ENCODE peak calls at places on chromosome 21, in seven cellular contexts. G, J, D, L, I, R and P are unnamed samples.
A peak's percentile ranks its signal among the peaks of the same experiment; 100 is the strongest.

GRCh38 chr21:35398366-35398982 is 349.4 kb upstream of the RUNX1 start:
- DNase-seq in G (no peak), J (no peak), D (no peak), L (no peak), I (no peak), R (no peak), P (no peak)

GRCh38 chr21:38914531-38915385 is 109.0 kb downstream of the ETS2 start:
- DNase-seq in G (no peak), J (peak; percentile 66), D (no peak), L (no peak), I (no peak), R (no peak), P (no peak)

GRCh38 chr21:39575778-39576177 is 37.0 kb upstream of the B3GALT5 start:
- DNase-seq in G (no peak), J (no peak), D (no peak), L (no peak), I (no peak), R (no peak), P (no peak)

GRCh38 chr21:34877485-34878128 is 171.5 kb downstream of the RUNX1 start:
- DNase-seq in G (no peak), J (no peak), D (no peak), L (no peak), I (peak; percentile 65), R (no peak), P (no peak)

GRCh38 chr21:34351786-34352241 is 12.0 kb upstream of the KCNE2 start:
- DNase-seq in G (peak; percentile 38), J (no peak), D (peak; percentile 85), L (peak; percentile 36), I (no peak), R (peak; percentile 31), P (peak; percentile 37)

GRCh38 chr21:35256468-35256988 is 207.4 kb upstream of the RUNX1 start:
- DNase-seq in G (no peak), J (peak; percentile 84), D (no peak), L (peak; percentile 99), I (peak; percentile 50), R (peak; percentile 81), P (peak; percentile 4)

GRCh38 chr21:36630485-36631206 is 68.3 kb upstream of the SIM2 start:
- DNase-seq in G (peak; percentile 57), J (no peak), D (peak; percentile 67), L (peak; percentile 65), I (peak; percentile 27), R (peak; percentile 26), P (peak; percentile 75)

GRCh38 chr21:25453524-25453923 is 153.8 kb downstream of the MRPL39 start:
- DNase-seq in G (no peak), J (no peak), D (no peak), L (peak; percentile 19), I (no peak), R (no peak), P (no peak)

GRCh38 chr21:18164933-18165332 is 79.7 kb upstream of the CHODL start:
- DNase-seq in G (no peak), J (no peak), D (peak; percentile 9), L (no peak), I (no peak), R (no peak), P (no peak)

GRCh38 chr21:37758997-37759396 is 157.3 kb downstream of the KCNJ6 start:
- DNase-seq in G (peak; percentile 25), J (no peak), D (peak; percentile 43), L (peak; percentile 59), I (no peak), R (no peak), P (peak; percentile 52)

DNA sequence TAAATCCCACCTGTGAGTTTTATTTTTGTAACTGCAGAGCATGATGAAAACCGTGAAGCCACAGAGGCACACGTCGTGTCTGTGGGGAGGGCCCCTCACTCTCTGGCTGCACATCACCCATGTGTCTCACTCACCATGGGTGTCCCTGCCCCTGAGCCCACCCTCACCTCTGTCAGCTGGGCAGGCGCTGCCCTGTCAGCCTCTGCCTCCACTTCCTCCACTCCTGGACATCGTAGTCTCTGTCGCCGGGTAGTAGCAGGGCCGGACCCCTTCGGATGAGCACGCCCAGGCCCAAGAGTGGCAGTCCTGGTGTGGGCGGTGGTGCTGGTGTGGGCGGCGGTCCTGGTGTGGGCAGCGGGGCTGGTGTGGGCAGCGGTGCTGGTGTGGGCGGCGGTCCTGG is 37.3 kb downstream of the COL18A1 start:
- DNase-seq in G (no peak), J (no peak), D (no peak), L (no peak), I (no peak), R (no peak), P (no peak)
- TF ChIP-seq CTCF in G (no peak), J (no peak), D (no peak), L (no peak), I (no peak), R (no peak), P (no peak)

DNA sequence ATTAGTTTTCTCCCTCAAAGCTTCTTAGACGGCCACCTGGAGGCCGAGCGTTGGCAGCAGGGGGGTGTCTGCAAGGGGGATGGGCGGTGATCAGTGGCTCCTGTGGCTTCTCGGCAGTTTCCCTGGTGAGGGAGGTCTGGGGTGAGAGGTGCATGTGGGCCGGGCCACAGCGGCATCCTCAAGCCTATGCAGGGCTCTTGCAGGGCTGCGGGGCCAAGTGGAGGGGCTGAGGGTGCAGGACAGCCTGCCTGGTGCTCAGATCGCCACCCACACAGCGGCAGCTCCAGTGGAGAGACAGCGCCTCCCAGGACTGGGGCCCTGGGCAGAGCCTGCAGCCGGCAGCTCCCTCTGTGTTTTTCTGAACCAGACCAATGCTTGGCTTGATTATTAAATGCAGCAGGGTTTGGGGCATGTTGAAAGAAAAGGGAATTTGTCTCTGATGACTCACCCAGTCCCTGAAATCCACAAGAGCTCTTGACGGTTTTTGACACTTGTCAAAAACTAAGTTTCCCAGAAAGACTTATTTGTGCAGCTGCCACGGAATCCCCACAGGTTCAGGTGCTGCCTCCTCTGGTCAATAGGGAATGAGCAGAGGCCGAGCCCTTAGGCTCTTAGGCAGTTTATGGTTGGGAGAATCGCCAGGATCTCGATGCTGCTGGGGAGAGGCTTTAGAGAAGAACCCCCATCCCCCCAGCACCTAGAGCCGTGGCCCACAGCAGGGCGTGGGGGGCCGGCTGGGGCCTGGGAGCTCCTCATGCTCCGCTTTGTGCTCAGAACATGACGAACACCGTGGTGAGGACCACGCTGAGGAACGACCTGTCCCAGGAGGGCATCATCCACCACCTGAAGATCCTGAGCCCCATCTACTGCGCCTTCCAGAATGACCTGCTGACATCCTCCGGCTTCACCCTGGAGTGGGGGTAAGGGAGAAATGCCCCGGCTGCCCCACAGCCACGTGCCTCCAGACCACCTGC is 54.7 kb downstream of the UMODL1 start:
- DNase-seq in G (no peak), J (no peak), D (no peak), L (peak; percentile 41), I (no peak), R (no peak), P (no peak)
- TF ChIP-seq CTCF in G (peak; percentile 50), J (no peak), D (no peak), L (peak; percentile 32), I (no peak), R (no peak), P (no peak)

DNA sequence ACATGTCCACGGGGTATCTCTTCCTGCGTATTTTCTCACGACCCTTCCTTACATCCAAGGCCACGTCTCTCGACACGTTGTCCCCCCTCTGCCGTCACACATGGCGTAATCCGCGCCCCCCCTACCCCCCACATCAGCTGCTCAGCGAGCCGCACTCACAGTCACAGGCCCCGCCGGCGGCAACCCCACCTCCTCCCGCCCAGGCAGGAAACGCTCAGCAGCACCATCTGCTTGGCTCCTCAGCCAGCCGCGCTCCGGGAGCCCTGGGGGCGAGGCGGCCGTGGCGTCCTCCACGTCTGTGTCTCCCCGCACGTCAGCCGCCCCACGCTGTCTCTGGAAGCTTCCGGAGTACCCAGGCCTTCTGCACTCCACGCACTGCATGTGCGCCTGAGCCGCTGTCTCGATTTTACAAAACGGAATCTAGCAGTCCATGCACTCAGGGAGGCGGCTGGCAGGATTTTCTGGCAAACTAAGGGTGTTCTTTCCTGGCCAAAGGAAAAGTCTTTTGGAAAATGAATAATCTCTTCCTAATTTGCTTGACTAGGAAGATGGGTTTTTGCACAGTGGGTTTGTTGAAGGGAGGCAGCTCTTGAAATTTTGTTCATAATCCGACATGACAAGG is 64.5 kb downstream of the SIK1 start:
- DNase-seq in G (no peak), J (peak; percentile 86), D (peak; percentile 91), L (peak; percentile 70), I (peak; percentile 72), R (peak; percentile 84), P (peak; percentile 26)
- TF ChIP-seq CTCF in G (no peak), J (no peak), D (no peak), L (peak; percentile 9), I (no peak), R (no peak), P (no peak)

DNA sequence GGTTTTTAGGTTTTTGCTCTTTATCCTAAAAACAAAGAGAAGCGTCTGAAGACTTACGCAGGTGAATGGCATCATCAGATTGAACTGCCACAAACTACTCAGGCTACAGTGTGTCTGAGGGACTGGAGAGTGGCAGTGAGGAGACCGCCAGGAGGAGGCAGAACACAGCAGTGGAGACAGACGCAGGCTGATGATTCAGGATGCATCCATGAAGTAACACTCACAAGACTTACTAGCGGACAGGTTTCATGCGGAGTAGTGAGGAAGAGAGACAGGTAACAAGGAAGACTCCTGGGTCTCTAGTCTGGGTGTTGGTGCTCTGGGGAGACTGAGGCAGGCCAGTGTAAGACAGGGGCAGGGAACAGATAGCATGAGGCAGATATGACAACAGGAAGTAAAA is 5.7 kb downstream of the HSF2BP start:
- DNase-seq in G (no peak), J (no peak), D (no peak), L (no peak), I (no peak), R (no peak), P (no peak)
- TF ChIP-seq CTCF in G (no peak), J (no peak), D (no peak), L (no peak), I (no peak), R (no peak), P (no peak)